ENCODE peak calls at places on chromosomes 1 and 21, in six cellular contexts. F is type B pancreatic cell; G is NCI-H345; X is heart right ventricle; W is NCI-H1105; L is stimulated activated CD4-positive, alpha-beta T cell treated with anti-CD3 and anti-CD28 coated beads, Interleukin-1b, Interleukin-23, amount 100 ng/mL, for 24 hours. N is an unnamed sample.

GRCh38 chr1:212879947-212880690 is 22.0 kb downstream of the FLVCR1 start:
- DNase-seq in G (no peak), F (no peak), W (no peak), X (no peak), L (no peak), N (no peak)

GRCh38 chr21:29258626-29259335 is 39.9 kb upstream of the BACH1 start:
- DNase-seq in L (no peak), G (no peak), W (no peak), F (no peak), X (no peak), N (no peak)

GRCh38 chr1:204307334-204307883 is 52.3 kb downstream of the PLEKHA6 start:
- DNase-seq in L (no peak), X (no peak), G (peak), W (peak), F (no peak), N (no peak)

GRCh38 chr1:58782308-58783089 is 1.3 kb downstream of the JUN start:
- DNase-seq in G (peak), L (no peak), X (peak), W (peak), F (peak), N (peak)

GRCh38 chr1:77446841-77447555 is 165.2 kb downstream of the AK5 start:
- DNase-seq in L (no peak), F (no peak), W (no peak), G (no peak), X (no peak), N (no peak)

GRCh38 chr1:215567491-215568286 is 585 bp downstream of the KCTD3 start:
- DNase-seq in F (peak), X (peak), L (no peak), G (peak), W (peak), N (peak)

GRCh38 chr1:83029916-83030315 is 969.0 kb downstream of the TTLL7 start:
- DNase-seq in G (no peak), W (no peak), L (no peak), X (no peak), F (no peak), N (no peak)

GRCh38 chr1:210554382-210554781 is 225.7 kb downstream of the HHAT start:
- DNase-seq in X (no peak), W (no peak), F (no peak), L (no peak), G (no peak), N (no peak)

GRCh38 chr1:223233410-223234163 is 90.5 kb upstream of the TLR5 start:
- DNase-seq in L (no peak), G (no peak), W (no peak), X (peak), F (no peak), N (no peak)

N was measured in GM10248.